ENCODE peak calls at places on chromosomes 11 and 22, in four cellular contexts. M is DMS79, F is GM04504, I is dorsolateral prefrontal cortex. D is an unnamed sample.

GRCh38 chr11:390175-390574 is 3.8 kb upstream of the PKP3 start:
- DNase-seq in M (no peak), F (no peak), I (no peak), D (no peak)

GRCh38 chr11:65051389-65051858 is 6.9 kb downstream of the NAALADL1 start:
- DNase-seq in M (no peak), F (no peak), I (no peak), D (no peak)

GRCh38 chr22:42500164-42500835 is 19.3 kb downstream of the RRP7A start:
- DNase-seq in M (no peak), F (peak), I (peak), D (peak)

GRCh38 chr22:19005905-19006304 is 69.8 kb upstream of the PRODH start:
- DNase-seq in M (no peak), F (no peak), I (no peak), D (no peak)

GRCh38 chr22:35541254-35541748 is 670 bp downstream of the RASD2 start:
- DNase-seq in M (no peak), F (no peak), I (no peak), D (no peak)

GRCh38 chr11:72069200-72069599 is 11.1 kb downstream of the NUMA1 start:
- DNase-seq in M (no peak), F (no peak), I (no peak), D (peak)

GRCh38 chr11:63720611-63721010 is 39.3 kb downstream of the RTN3 start:
- DNase-seq in M (no peak), F (no peak), I (no peak), D (no peak)

GRCh38 chr11:86108146-86108545 is 39.3 kb upstream of the PICALM start:
- DNase-seq in M (no peak), F (no peak), I (no peak), D (no peak)

GRCh38 chr11:111001986-111002616 is 243.4 kb upstream of the POU2AF2 start:
- DNase-seq in M (no peak), F (peak), I (no peak), D (peak)

GRCh38 chr11:2103666-2104523 is 35.3 kb downstream of the IGF2 start:
- DNase-seq in M (no peak), F (no peak), I (peak), D (no peak)

GRCh38 chr22:37843746-37844089 is 416 bp downstream of the ANKRD54 start:
- DNase-seq in M (no peak), F (no peak), I (no peak), D (peak)

GRCh38 chr11:67290801-67291200 is 1.7 kb downstream of the ANKRD13D start:
- DNase-seq in M (no peak), F (no peak), I (no peak), D (no peak)

GRCh38 chr11:68979931-68980775 is 633 bp downstream of the MRGPRD start:
- DNase-seq in M (no peak), F (no peak), I (no peak), D (no peak)

GRCh38 chr11:66720223-66720898 is 8.7 kb downstream of the SPTBN2 start:
- DNase-seq in M (peak), F (no peak), I (peak), D (peak)

GRCh38 chr11:8333431-8334401 is 70.0 kb upstream of the LMO1 start:
- DNase-seq in M (no peak), F (no peak), I (no peak), D (peak)

GRCh38 chr11:82747471-82747870 is 13.8 kb upstream of the FAM181B start:
- DNase-seq in M (no peak), F (no peak), I (no peak), D (no peak)

GRCh38 chr11:12602421-12602820 is 71.8 kb upstream of the TEAD1 start:
- DNase-seq in M (peak), F (no peak), I (no peak), D (no peak)

GRCh38 chr11:64854534-64855502 is 10.4 kb upstream of the CDC42BPG start:
- DNase-seq in M (no peak), F (peak), I (no peak), D (peak)

GRCh38 chr22:42473484-42474193 is 41.4 kb upstream of the NFAM1 start:
- DNase-seq in M (no peak), F (peak), I (no peak), D (peak)

GRCh38 chr11:130413383-130414106 is 14.9 kb downstream of the ADAMTS8 start:
- DNase-seq in M (no peak), F (peak), I (no peak), D (peak)

GRCh38 chr22:27045103-27045940 is 387.9 kb downstream of the MIAT start:
- DNase-seq in M (no peak), F (peak), I (no peak), D (peak)

GRCh38 chr11:99268895-99269294 is 248.1 kb downstream of the CNTN5 start:
- DNase-seq in M (no peak), F (no peak), I (no peak), D (no peak)

GRCh38 chr11:356610-357009 is 12.7 kb upstream of the B4GALNT4 start:
- DNase-seq in M (no peak), F (no peak), I (no peak), D (no peak)

GRCh38 chr22:39999144-39999757 is 4.5 kb downstream of the FAM83F start:
- DNase-seq in M (no peak), F (no peak), I (no peak), D (peak)

GRCh38 chr22:42401562-42402334 is 30.5 kb downstream of the NFAM1 start:
- DNase-seq in M (no peak), F (no peak), I (no peak), D (no peak)

GRCh38 chr11:69493931-69494821 is 12.7 kb downstream of the LINC01488 start:
- DNase-seq in M (no peak), F (no peak), I (no peak), D (no peak)

GRCh38 chr11:98625526-98625925 is 395.2 kb upstream of the CNTN5 start:
- DNase-seq in M (no peak), F (no peak), I (no peak), D (no peak)

GRCh38 chr11:78261367-78261766 is 72.6 kb downstream of the USP35 start:
- DNase-seq in M (peak), F (no peak), I (no peak), D (no peak)

GRCh38 chr11:95490625-95491024 is 259.6 kb upstream of the SESN3 start:
- DNase-seq in M (no peak), F (no peak), I (no peak), D (no peak)

GRCh38 chr11:124674571-124674970 is 867 bp downstream of the SPA17 start:
- DNase-seq in M (no peak), F (no peak), I (no peak), D (no peak)

GRCh38 chr11:9276571-9276970 is 11.4 kb upstream of the DENND5A start:
- DNase-seq in M (no peak), F (no peak), I (no peak), D (no peak)